ENCODE peak calls at places on chromosomes 1 and 21, in seven cellular contexts. V is cerebellum; G is GM10248; K is SK-MEL-5; P is sciatic nerve; A is CD8-positive, alpha-beta T cell; Z is glutamatergic neuron. S is an unnamed sample.

GRCh38 chr21:45102391-45102932 is 28.1 kb downstream of the ADARB1 start:
- DNase-seq in K (peak; percentile 5), P (no peak), V (no peak), Z (no peak), A (no peak), G (no peak), S (peak; percentile 59)

GRCh38 chr1:66575739-66576138 is 41.8 kb downstream of the SGIP1 start:
- DNase-seq in V (no peak), A (no peak), K (no peak), Z (no peak), P (no peak), G (no peak), S (no peak)

GRCh38 chr1:89943846-89944781 is 50.8 kb upstream of the ZNF326 start:
- DNase-seq in P (no peak), A (no peak), G (no peak), K (no peak), V (no peak), Z (no peak), S (no peak)

GRCh38 chr1:231935856-231936255 is 309.3 kb downstream of the DISC1 start:
- DNase-seq in Z (no peak), P (no peak), V (no peak), K (no peak), G (no peak), A (no peak), S (no peak)

GRCh38 chr1:39632491-39633417 is 6.7 kb downstream of the HEYL start:
- DNase-seq in G (no peak), A (no peak), P (peak; percentile 77), K (no peak), Z (peak; percentile 72), V (no peak), S (no peak)

GRCh38 chr1:206471415-206471801 is 1.1 kb downstream of the IKBKE start:
- DNase-seq in Z (no peak), A (no peak), G (peak; percentile 53), V (no peak), P (no peak), K (no peak), S (no peak)

GRCh38 chr1:80624682-80625081 is 1176.1 kb upstream of the ADGRL2 start:
- DNase-seq in P (no peak), V (no peak), A (no peak), Z (no peak), K (no peak), G (no peak), S (no peak)

GRCh38 chr1:39902121-39902807 is 547 bp upstream of the MYCL start:
- DNase-seq in Z (peak; percentile 76), A (peak; percentile 80), G (peak; percentile 84), P (peak; percentile 79), K (peak; percentile 39), V (peak; percentile 71), S (peak; percentile 59)

GRCh38 chr1:20725189-20726106 is 7.1 kb downstream of the SH2D5 start:
- DNase-seq in K (no peak), P (peak; percentile 51), V (no peak), G (no peak), A (peak; percentile 43), Z (no peak), S (no peak)

GRCh38 chr1:201419737-201420607 is 1.6 kb downstream of the TNNI1 start:
- DNase-seq in G (no peak), V (no peak), P (no peak), A (no peak), K (no peak), Z (no peak), S (no peak)

GRCh38 chr1:181482521-181483083 is 715 bp upstream of the CACNA1E start:
- DNase-seq in Z (peak; percentile 84), G (peak; percentile 80), A (no peak), K (no peak), V (peak; percentile 85), P (no peak), S (no peak)

GRCh38 chr1:98794196-98794886 is 132.8 kb downstream of the SNX7 start:
- DNase-seq in K (peak; percentile 77), G (peak; percentile 33), V (no peak), P (no peak), Z (no peak), A (peak; percentile 68), S (peak; percentile 21)

GRCh38 chr1:223709598-223709997 is 2.7 kb upstream of the CAPN2 start:
- DNase-seq in Z (no peak), G (no peak), K (no peak), P (no peak), A (no peak), V (no peak), S (peak; percentile 48)

GRCh38 chr21:42865361-42866160 is 13.8 kb downstream of the WDR4 start:
- DNase-seq in V (no peak), A (no peak), G (no peak), Z (no peak), P (no peak), K (no peak), S (no peak)

GRCh38 chr1:181383695-181384094 is 99.6 kb upstream of the CACNA1E start:
- DNase-seq in A (no peak), V (no peak), Z (no peak), K (peak; percentile 18), G (no peak), P (no peak), S (peak; percentile 25)

GRCh38 chr1:68231627-68232303 is 558 bp downstream of the WLS start:
- DNase-seq in Z (no peak), K (peak; percentile 49), P (peak; percentile 70), G (peak; percentile 15), A (no peak), V (peak; percentile 10), S (peak; percentile 27)

GRCh38 chr1:170175477-170175876 is 29.7 kb downstream of the NTMT2 start:
- DNase-seq in A (no peak), G (no peak), P (no peak), V (no peak), K (no peak), Z (no peak), S (no peak)

GRCh38 chr1:32753532-32754281 is 51.1 kb upstream of the SYNC start:
- DNase-seq in V (peak; percentile 95), K (peak; percentile 70), A (peak; percentile 78), Z (peak; percentile 90), G (peak; percentile 91), P (peak; percentile 78), S (no peak)

GRCh38 chr1:45542591-45542990 is 8.0 kb upstream of the AKR1A1 start:
- DNase-seq in A (no peak), Z (no peak), P (no peak), G (no peak), V (no peak), K (no peak), S (no peak)

GRCh38 chr21:44710756-44711326 is 531 bp downstream of the TSPEAR start:
- DNase-seq in A (no peak), V (no peak), P (no peak), G (no peak), K (no peak), Z (no peak), S (no peak)

GRCh38 chr1:2248127-2248826 is 20.2 kb downstream of the SKI start:
- DNase-seq in G (no peak), V (no peak), Z (peak; percentile 56), P (no peak), A (no peak), K (no peak), S (no peak)